ENCODE peak calls at places on chromosome 7, in seven cellular contexts. One of them, this sample, is unnamed.

GRCh38 chr7:131108212-131108980 is 219.3 kb upstream of the MKLN1 start:
- DNase-seq in fibroblast of pulmonary artery: peak
- DNase-seq in bronchial epithelial cell: peak
- DNase-seq in fibroblast of villous mesenchyme: peak
- DNase-seq in Panc1: no peak
- DNase-seq in GM12865: peak
- DNase-seq in prostate gland: no peak
- DNase-seq in this sample: peak

GRCh38 chr7:143519411-143520131 is 41.9 kb downstream of the TAS2R41 start:
- DNase-seq in fibroblast of pulmonary artery: peak
- DNase-seq in Panc1: no peak
- DNase-seq in bronchial epithelial cell: peak
- DNase-seq in GM12865: no peak
- DNase-seq in prostate gland: no peak
- DNase-seq in fibroblast of villous mesenchyme: peak
- DNase-seq in this sample: no peak

GRCh38 chr7:80641548-80641947 is 3.1 kb downstream of the CD36 start:
- DNase-seq in Panc1: no peak
- DNase-seq in GM12865: no peak
- DNase-seq in fibroblast of pulmonary artery: no peak
- DNase-seq in fibroblast of villous mesenchyme: peak
- DNase-seq in bronchial epithelial cell: no peak
- DNase-seq in prostate gland: no peak
- DNase-seq in this sample: peak

GRCh38 chr7:43456200-43456599 is 126.7 kb upstream of the STK17A start:
- DNase-seq in GM12865: no peak
- DNase-seq in fibroblast of villous mesenchyme: no peak
- DNase-seq in Panc1: no peak
- DNase-seq in prostate gland: no peak
- DNase-seq in bronchial epithelial cell: no peak
- DNase-seq in fibroblast of pulmonary artery: no peak
- DNase-seq in this sample: no peak

GRCh38 chr7:111076205-111076604 is 14.7 kb upstream of the LRRN3 start:
- DNase-seq in fibroblast of villous mesenchyme: no peak
- DNase-seq in fibroblast of pulmonary artery: peak
- DNase-seq in bronchial epithelial cell: peak
- DNase-seq in prostate gland: no peak
- DNase-seq in Panc1: no peak
- DNase-seq in GM12865: no peak
- DNase-seq in this sample: peak

GRCh38 chr7:24492576-24492975 is 80.7 kb upstream of the PALS2 start:
- DNase-seq in prostate gland: no peak
- DNase-seq in GM12865: no peak
- DNase-seq in Panc1: no peak
- DNase-seq in fibroblast of pulmonary artery: no peak
- DNase-seq in fibroblast of villous mesenchyme: no peak
- DNase-seq in bronchial epithelial cell: no peak
- DNase-seq in this sample: no peak

GRCh38 chr7:155885162-155886160 is 73.2 kb upstream of the SHH start:
- DNase-seq in prostate gland: no peak
- DNase-seq in bronchial epithelial cell: peak
- DNase-seq in GM12865: no peak
- DNase-seq in fibroblast of pulmonary artery: peak
- DNase-seq in fibroblast of villous mesenchyme: peak
- DNase-seq in Panc1: no peak
- DNase-seq in this sample: no peak

GRCh38 chr7:42606217-42606905 is 305.5 kb downstream of the C7orf25 start:
- DNase-seq in prostate gland: no peak
- DNase-seq in Panc1: no peak
- DNase-seq in bronchial epithelial cell: no peak
- DNase-seq in fibroblast of villous mesenchyme: peak
- DNase-seq in fibroblast of pulmonary artery: no peak
- DNase-seq in GM12865: no peak
- DNase-seq in this sample: peak

GRCh38 chr7:100804681-100805431 is 22.5 kb downstream of the EPHB4 start:
- DNase-seq in GM12865: no peak
- DNase-seq in prostate gland: peak
- DNase-seq in bronchial epithelial cell: no peak
- DNase-seq in fibroblast of pulmonary artery: no peak
- DNase-seq in Panc1: no peak
- DNase-seq in fibroblast of villous mesenchyme: peak
- DNase-seq in this sample: no peak

GRCh38 chr7:44396498-44396897 is 71.1 kb upstream of the CAMK2B start:
- DNase-seq in Panc1: no peak
- DNase-seq in fibroblast of pulmonary artery: no peak
- DNase-seq in fibroblast of villous mesenchyme: peak
- DNase-seq in bronchial epithelial cell: no peak
- DNase-seq in prostate gland: no peak
- DNase-seq in GM12865: no peak
- DNase-seq in this sample: no peak

GRCh38 chr7:2833087-2833910 is 10.8 kb downstream of the GNA12 start:
- DNase-seq in fibroblast of villous mesenchyme: peak
- DNase-seq in GM12865: no peak
- DNase-seq in Panc1: no peak
- DNase-seq in bronchial epithelial cell: no peak
- DNase-seq in fibroblast of pulmonary artery: no peak
- DNase-seq in prostate gland: no peak
- DNase-seq in this sample: no peak

GRCh38 chr7:22725585-22725984 is 1.4 kb upstream of the IL6 start:
- DNase-seq in Panc1: no peak
- DNase-seq in GM12865: peak
- DNase-seq in fibroblast of pulmonary artery: peak
- DNase-seq in prostate gland: no peak
- DNase-seq in bronchial epithelial cell: no peak
- DNase-seq in fibroblast of villous mesenchyme: peak
- DNase-seq in this sample: peak

GRCh38 chr7:106070201-106070551 is 41.9 kb downstream of the SYPL1 start:
- DNase-seq in fibroblast of villous mesenchyme: no peak
- DNase-seq in prostate gland: peak
- DNase-seq in bronchial epithelial cell: peak
- DNase-seq in GM12865: no peak
- DNase-seq in Panc1: no peak
- DNase-seq in fibroblast of pulmonary artery: no peak
- DNase-seq in this sample: no peak

GRCh38 chr7:23712368-23713284 is 2.6 kb downstream of the STK31 start:
- DNase-seq in prostate gland: no peak
- DNase-seq in Panc1: peak
- DNase-seq in fibroblast of villous mesenchyme: peak
- DNase-seq in GM12865: peak
- DNase-seq in bronchial epithelial cell: peak
- DNase-seq in fibroblast of pulmonary artery: peak
- DNase-seq in this sample: peak

GRCh38 chr7:33986951-33987948 is 81.9 kb downstream of the BMPER start:
- DNase-seq in prostate gland: no peak
- DNase-seq in Panc1: peak
- DNase-seq in GM12865: no peak
- DNase-seq in fibroblast of villous mesenchyme: peak
- DNase-seq in fibroblast of pulmonary artery: peak
- DNase-seq in bronchial epithelial cell: peak
- DNase-seq in this sample: peak

GRCh38 chr7:154998481-154998880 is 4.4 kb downstream of the PAXIP1 start:
- DNase-seq in prostate gland: no peak
- DNase-seq in fibroblast of pulmonary artery: no peak
- DNase-seq in fibroblast of villous mesenchyme: no peak
- DNase-seq in Panc1: no peak
- DNase-seq in GM12865: no peak
- DNase-seq in bronchial epithelial cell: no peak
- DNase-seq in this sample: no peak

GRCh38 chr7:28958235-28958945 is at the start of gene TRIL:
- DNase-seq in Panc1: no peak
- DNase-seq in GM12865: no peak
- DNase-seq in fibroblast of villous mesenchyme: peak
- DNase-seq in fibroblast of pulmonary artery: peak
- DNase-seq in prostate gland: peak
- DNase-seq in bronchial epithelial cell: no peak
- DNase-seq in this sample: peak

GRCh38 chr7:52843436-52843835 is 192.0 kb upstream of the POM121L12 start:
- DNase-seq in fibroblast of villous mesenchyme: no peak
- DNase-seq in bronchial epithelial cell: no peak
- DNase-seq in GM12865: no peak
- DNase-seq in prostate gland: no peak
- DNase-seq in Panc1: no peak
- DNase-seq in fibroblast of pulmonary artery: no peak
- DNase-seq in this sample: no peak

GRCh38 chr7:3042861-3043489 is 692 bp downstream of the CARD11 start:
- DNase-seq in bronchial epithelial cell: peak
- DNase-seq in fibroblast of pulmonary artery: no peak
- DNase-seq in prostate gland: no peak
- DNase-seq in fibroblast of villous mesenchyme: no peak
- DNase-seq in Panc1: no peak
- DNase-seq in GM12865: peak
- DNase-seq in this sample: no peak

GRCh38 chr7:101626069-101626671 is 2.9 kb downstream of the MYL10 start:
- DNase-seq in GM12865: no peak
- DNase-seq in Panc1: no peak
- DNase-seq in fibroblast of pulmonary artery: no peak
- DNase-seq in prostate gland: no peak
- DNase-seq in bronchial epithelial cell: no peak
- DNase-seq in fibroblast of villous mesenchyme: no peak
- DNase-seq in this sample: no peak

GRCh38 chr7:139876622-139877283 is 47.7 kb downstream of the TBXAS1 start:
- DNase-seq in bronchial epithelial cell: no peak
- DNase-seq in fibroblast of villous mesenchyme: no peak
- DNase-seq in fibroblast of pulmonary artery: no peak
- DNase-seq in GM12865: no peak
- DNase-seq in Panc1: no peak
- DNase-seq in prostate gland: no peak
- DNase-seq in this sample: no peak

GRCh38 chr7:3431306-3431705 is 130.3 kb downstream of the SDK1 start:
- DNase-seq in prostate gland: no peak
- DNase-seq in fibroblast of villous mesenchyme: no peak
- DNase-seq in GM12865: no peak
- DNase-seq in fibroblast of pulmonary artery: no peak
- DNase-seq in bronchial epithelial cell: no peak
- DNase-seq in Panc1: no peak
- DNase-seq in this sample: no peak

GRCh38 chr7:27303021-27303420 is 60.4 kb downstream of the EVX1 start:
- DNase-seq in fibroblast of villous mesenchyme: peak
- DNase-seq in GM12865: no peak
- DNase-seq in bronchial epithelial cell: peak
- DNase-seq in fibroblast of pulmonary artery: no peak
- DNase-seq in prostate gland: peak
- DNase-seq in Panc1: no peak
- DNase-seq in this sample: peak

GRCh38 chr7:123748171-123748733 is 551 bp downstream of the WASL start:
- DNase-seq in bronchial epithelial cell: no peak
- DNase-seq in Panc1: no peak
- DNase-seq in prostate gland: peak
- DNase-seq in GM12865: peak
- DNase-seq in fibroblast of villous mesenchyme: peak
- DNase-seq in fibroblast of pulmonary artery: peak
- DNase-seq in this sample: peak
- TF ChIP-seq CTCF in bronchial epithelial cell: no peak
- TF ChIP-seq CTCF in Panc1: no peak
- TF ChIP-seq CTCF in prostate gland: no peak
- TF ChIP-seq CTCF in GM12865: no peak
- TF ChIP-seq CTCF in fibroblast of villous mesenchyme: no peak
- TF ChIP-seq CTCF in fibroblast of pulmonary artery: no peak
- TF ChIP-seq CTCF in this sample: no peak

GRCh38 chr7:75611557-75612178 is 119.5 kb downstream of the SPDYE5 start:
- DNase-seq in fibroblast of pulmonary artery: no peak
- DNase-seq in bronchial epithelial cell: no peak
- DNase-seq in fibroblast of villous mesenchyme: no peak
- DNase-seq in prostate gland: peak
- DNase-seq in Panc1: no peak
- DNase-seq in GM12865: no peak
- DNase-seq in this sample: no peak
- H3K4me3 ChIP-seq in fibroblast of pulmonary artery: no peak
- H3K4me3 ChIP-seq in bronchial epithelial cell: no peak
- H3K4me3 ChIP-seq in fibroblast of villous mesenchyme: no peak
- H3K4me3 ChIP-seq in prostate gland: no peak
- H3K4me3 ChIP-seq in Panc1: no peak
- H3K4me3 ChIP-seq in GM12865: no peak
- H3K4me3 ChIP-seq in this sample: no peak

DNA sequence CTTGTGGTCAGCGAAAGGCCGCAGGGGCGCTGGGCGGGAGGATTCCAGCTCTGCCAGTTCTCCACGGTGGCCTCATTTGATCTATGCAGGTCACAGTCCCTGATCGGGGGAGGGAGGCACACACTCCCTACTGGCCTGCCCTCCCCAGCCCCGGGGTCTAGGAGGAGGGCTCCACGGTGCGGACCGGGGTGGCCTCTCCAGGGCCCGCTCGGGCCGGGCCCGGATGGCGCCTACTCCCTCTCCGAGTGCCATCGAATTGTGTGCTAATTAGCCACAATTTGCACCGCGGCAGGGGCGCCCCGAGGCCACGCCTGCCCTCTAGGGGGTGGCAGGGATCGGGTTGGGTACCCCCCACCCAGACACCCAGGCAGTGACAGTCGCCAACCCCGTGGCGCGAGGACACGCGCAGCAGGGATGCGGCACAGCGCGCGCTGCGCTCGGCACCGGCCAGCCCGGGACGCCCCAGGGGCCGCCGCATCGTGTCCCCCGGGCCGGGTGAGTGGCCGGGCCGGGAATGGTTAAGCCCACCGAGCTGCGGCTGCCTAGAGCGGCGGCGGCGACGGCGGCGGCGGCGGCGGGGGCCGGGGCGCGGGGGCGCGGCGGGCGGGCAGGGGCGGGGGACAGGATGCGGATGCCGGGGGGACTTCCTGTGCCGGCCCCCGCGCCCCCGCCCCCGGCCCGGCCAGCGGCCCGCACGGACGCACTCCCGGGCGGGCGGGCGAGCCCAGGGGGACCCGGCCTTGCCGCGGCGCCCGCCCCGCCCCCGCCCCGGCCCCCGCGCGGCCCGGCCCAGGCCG is at the start of gene ZNF853:
- DNase-seq in fibroblast of villous mesenchyme: no peak
- DNase-seq in Panc1: no peak
- DNase-seq in bronchial epithelial cell: no peak
- DNase-seq in fibroblast of pulmonary artery: no peak
- DNase-seq in GM12865: no peak
- DNase-seq in prostate gland: no peak
- DNase-seq in this sample: no peak
- TF ChIP-seq CTCF in fibroblast of villous mesenchyme: no peak
- TF ChIP-seq CTCF in Panc1: no peak
- TF ChIP-seq CTCF in bronchial epithelial cell: no peak
- TF ChIP-seq CTCF in fibroblast of pulmonary artery: no peak
- TF ChIP-seq CTCF in GM12865: no peak
- TF ChIP-seq CTCF in prostate gland: no peak
- TF ChIP-seq CTCF in this sample: no peak

GRCh38 chr7:483656-484364 is 35.8 kb downstream of the PDGFA start:
- DNase-seq in GM12865: no peak
- DNase-seq in bronchial epithelial cell: no peak
- DNase-seq in prostate gland: no peak
- DNase-seq in Panc1: no peak
- DNase-seq in fibroblast of villous mesenchyme: no peak
- DNase-seq in fibroblast of pulmonary artery: no peak
- DNase-seq in this sample: no peak

GRCh38 chr7:486216-486743 is 33.4 kb downstream of the PDGFA start:
- DNase-seq in Panc1: no peak
- DNase-seq in fibroblast of villous mesenchyme: no peak
- DNase-seq in prostate gland: no peak
- DNase-seq in bronchial epithelial cell: no peak
- DNase-seq in GM12865: no peak
- DNase-seq in fibroblast of pulmonary artery: no peak
- DNase-seq in this sample: no peak

GRCh38 chr7:482521-483083 is 37.0 kb downstream of the PDGFA start:
- DNase-seq in fibroblast of pulmonary artery: no peak
- DNase-seq in Panc1: no peak
- DNase-seq in GM12865: no peak
- DNase-seq in fibroblast of villous mesenchyme: no peak
- DNase-seq in prostate gland: no peak
- DNase-seq in bronchial epithelial cell: no peak
- DNase-seq in this sample: no peak

GRCh38 chr7:484365-485101 is 35.1 kb downstream of the PDGFA start:
- DNase-seq in fibroblast of villous mesenchyme: no peak
- DNase-seq in bronchial epithelial cell: no peak
- DNase-seq in prostate gland: no peak
- DNase-seq in fibroblast of pulmonary artery: no peak
- DNase-seq in GM12865: no peak
- DNase-seq in Panc1: no peak
- DNase-seq in this sample: no peak

GRCh38 chr7:485188-486081 is 34.2 kb downstream of the PDGFA start:
- DNase-seq in prostate gland: peak
- DNase-seq in fibroblast of villous mesenchyme: no peak
- DNase-seq in bronchial epithelial cell: peak
- DNase-seq in Panc1: no peak
- DNase-seq in GM12865: no peak
- DNase-seq in fibroblast of pulmonary artery: no peak
- DNase-seq in this sample: no peak
- H3K4me3 ChIP-seq in prostate gland: no peak
- H3K4me3 ChIP-seq in fibroblast of villous mesenchyme: no peak
- H3K4me3 ChIP-seq in bronchial epithelial cell: no peak
- H3K4me3 ChIP-seq in Panc1: no peak
- H3K4me3 ChIP-seq in GM12865: no peak
- H3K4me3 ChIP-seq in fibroblast of pulmonary artery: no peak
- H3K4me3 ChIP-seq in this sample: no peak

This sample was measured in AG10803.